ENCODE peak calls at places on chromosomes 12 and 14, in nine cellular contexts. R is fibroblast of lung, O is endothelial cell, C is Panc1, V is neural progenitor cell, S is left ventricle myocardium inferior, W is epithelial cell of esophagus, A is MM.1S, N is progenitor cell of endocrine pancreas. Y is an unnamed sample.

GRCh38 chr12:6551496-6552139 is 4.2 kb downstream of the IFFO1 start:
- DNase-seq in R (peak), O (no peak), C (no peak), V (no peak), S (peak), W (peak), A (no peak), N (no peak), Y (no peak)

GRCh38 chr14:93903342-93904184 is 23.6 kb upstream of the FAM181A start:
- DNase-seq in R (no peak), O (peak), C (no peak), V (peak), S (no peak), W (peak), A (no peak), N (no peak), Y (peak)

GRCh38 chr14:57657487-57657886 is 163.8 kb upstream of the CCDC198 start:
- DNase-seq in R (peak), O (no peak), C (no peak), V (no peak), S (no peak), W (peak), A (no peak), N (no peak), Y (no peak)

GRCh38 chr12:62265511-62265910 is 5.3 kb downstream of the USP15 start:
- DNase-seq in R (no peak), O (no peak), C (no peak), V (no peak), S (no peak), W (no peak), A (no peak), N (no peak), Y (no peak)

GRCh38 chr12:29700761-29701481 is 82.8 kb downstream of the TMTC1 start:
- DNase-seq in R (peak), O (no peak), C (no peak), V (no peak), S (no peak), W (no peak), A (no peak), N (no peak), Y (no peak)

GRCh38 chr14:59274991-59275391 is 86.5 kb downstream of the DAAM1 start:
- DNase-seq in R (peak), O (no peak), C (no peak), V (peak), S (peak), W (peak), A (no peak), N (no peak), Y (no peak)

GRCh38 chr14:76918751-76919421 is 92.7 kb downstream of the LRRC74A start:
- DNase-seq in R (peak), O (peak), C (peak), V (peak), S (peak), W (peak), A (no peak), N (no peak), Y (no peak)

GRCh38 chr12:28704477-28705169 is 444.5 kb upstream of the FAR2 start:
- DNase-seq in R (peak), O (no peak), C (no peak), V (no peak), S (no peak), W (no peak), A (no peak), N (no peak), Y (no peak)

GRCh38 chr12:60977966-60978365 is 1282.2 kb upstream of the USP15 start:
- DNase-seq in R (no peak), O (no peak), C (no peak), V (peak), S (no peak), W (peak), A (no peak), N (no peak), Y (no peak)

GRCh38 chr12:90945070-90945649 is 9.8 kb downstream of the CCER1 start:
- DNase-seq in R (peak), O (no peak), C (no peak), V (peak), S (no peak), W (peak), A (peak), N (no peak), Y (no peak)

GRCh38 chr14:49896956-49897355 is 4.1 kb downstream of the ARF6 start:
- DNase-seq in R (no peak), O (no peak), C (no peak), V (no peak), S (no peak), W (no peak), A (no peak), N (no peak), Y (no peak)

GRCh38 chr14:95460647-95461478 is 55.6 kb downstream of the SYNE3 start:
- DNase-seq in R (peak), O (peak), C (no peak), V (peak), S (no peak), W (peak), A (no peak), N (no peak), Y (no peak)

GRCh38 chr12:29316772-29317171 is 64.2 kb downstream of the ERGIC2 start:
- DNase-seq in R (peak), O (no peak), C (no peak), V (peak), S (peak), W (peak), A (no peak), N (no peak), Y (no peak)

GRCh38 chr14:87332001-87332400 is 661.0 kb downstream of the GALC start:
- DNase-seq in R (peak), O (no peak), C (no peak), V (no peak), S (no peak), W (peak), A (no peak), N (no peak), Y (no peak)

GRCh38 chr12:33438025-33438772 is 1.4 kb downstream of the SYT10 start:
- DNase-seq in R (no peak), O (no peak), C (no peak), V (peak), S (no peak), W (no peak), A (no peak), N (no peak), Y (no peak)

GRCh38 chr12:15863258-15863835 is 18.8 kb upstream of the STRAP start:
- DNase-seq in R (no peak), O (no peak), C (no peak), V (peak), S (no peak), W (no peak), A (no peak), N (no peak), Y (no peak)

GRCh38 chr12:105445261-105446015 is 114.9 kb downstream of the C12orf75 start:
- DNase-seq in R (peak), O (no peak), C (no peak), V (peak), S (no peak), W (peak), A (no peak), N (no peak), Y (no peak)

GRCh38 chr12:27554421-27555186 is 30.6 kb downstream of the PPFIBP1 start:
- DNase-seq in R (peak), O (no peak), C (no peak), V (no peak), S (peak), W (peak), A (no peak), N (no peak), Y (no peak)

GRCh38 chr14:101735453-101735852 is 26.1 kb upstream of the PPP2R5C start:
- DNase-seq in R (no peak), O (no peak), C (no peak), V (no peak), S (no peak), W (no peak), A (no peak), N (no peak), Y (no peak)

GRCh38 chr12:122963928-122964240 is 2.4 kb downstream of the ABCB9 start:
- DNase-seq in R (peak), O (no peak), C (no peak), V (no peak), S (peak), W (no peak), A (no peak), N (no peak), Y (no peak)

GRCh38 chr12:117686911-117687377 is 281.8 kb downstream of the KSR2 start:
- DNase-seq in R (peak), O (no peak), C (peak), V (no peak), S (no peak), W (no peak), A (no peak), N (no peak), Y (no peak)

GRCh38 chr12:89721291-89721987 is 12.8 kb upstream of the ATP2B1 start:
- DNase-seq in R (no peak), O (no peak), C (no peak), V (no peak), S (no peak), W (peak), A (no peak), N (no peak), Y (no peak)

GRCh38 chr14:31835049-31835448 is 242.1 kb upstream of the ARHGAP5 start:
- DNase-seq in R (no peak), O (no peak), C (no peak), V (no peak), S (no peak), W (peak), A (no peak), N (no peak), Y (no peak)

GRCh38 chr12:25549120-25549519 is 4.0 kb downstream of the LMNTD1 start:
- DNase-seq in R (no peak), O (no peak), C (no peak), V (no peak), S (no peak), W (no peak), A (no peak), N (no peak), Y (no peak)

GRCh38 chr12:101698782-101699347 is 1.4 kb downstream of the CHPT1 start:
- DNase-seq in R (peak), O (no peak), C (no peak), V (no peak), S (no peak), W (no peak), A (no peak), N (no peak), Y (no peak)

GRCh38 chr14:23938823-23939222 is 14.7 kb upstream of the DHRS4 start:
- DNase-seq in R (no peak), O (no peak), C (no peak), V (no peak), S (no peak), W (no peak), A (no peak), N (no peak), Y (no peak)

GRCh38 chr12:29234965-29235364 is 85.9 kb downstream of the FAR2 start:
- DNase-seq in R (peak), O (no peak), C (no peak), V (no peak), S (no peak), W (peak), A (no peak), N (no peak), Y (no peak)

GRCh38 chr14:30553311-30553989 is 5.5 kb upstream of the G2E3 start:
- DNase-seq in R (peak), O (no peak), C (no peak), V (no peak), S (no peak), W (peak), A (no peak), N (no peak), Y (no peak)

GRCh38 chr12:78396538-78396937 is 468.0 kb upstream of the SYT1 start:
- DNase-seq in R (no peak), O (no peak), C (no peak), V (no peak), S (no peak), W (no peak), A (no peak), N (no peak), Y (no peak)

GRCh38 chr14:96274122-96274910 is 18.3 kb downstream of the BDKRB1 start:
- DNase-seq in R (peak), O (no peak), C (no peak), V (no peak), S (no peak), W (no peak), A (no peak), N (no peak), Y (no peak)

GRCh38 chr12:110104188-110104969 is 19.8 kb upstream of the IFT81 start:
- DNase-seq in R (no peak), O (no peak), C (no peak), V (no peak), S (no peak), W (no peak), A (no peak), N (no peak), Y (no peak)

GRCh38 chr14:55306938-55307589 is 35.8 kb downstream of the FBXO34 start:
- DNase-seq in R (peak), O (no peak), C (no peak), V (peak), S (no peak), W (no peak), A (no peak), N (no peak), Y (no peak)

GRCh38 chr12:118747771-118748170 is 233.6 kb upstream of the SRRM4 start:
- DNase-seq in R (no peak), O (no peak), C (no peak), V (no peak), S (no peak), W (no peak), A (no peak), N (no peak), Y (no peak)

GRCh38 chr12:475286-475685 is 15.5 kb downstream of the B4GALNT3 start:
- DNase-seq in R (no peak), O (no peak), C (no peak), V (no peak), S (no peak), W (no peak), A (no peak), N (no peak), Y (no peak)

GRCh38 chr12:47080725-47081502 is 1.2 kb upstream of the AMIGO2 start:
- DNase-seq in R (peak), O (peak), C (no peak), V (peak), S (peak), W (peak), A (no peak), N (no peak), Y (no peak)

GRCh38 chr12:123396543-123396942 is 12.6 kb downstream of the KMT5A start:
- DNase-seq in R (no peak), O (no peak), C (no peak), V (no peak), S (no peak), W (no peak), A (no peak), N (no peak), Y (no peak)

GRCh38 chr12:105221588-105222325 is 14.2 kb downstream of the APPL2 start:
- DNase-seq in R (no peak), O (no peak), C (no peak), V (no peak), S (no peak), W (no peak), A (no peak), N (no peak), Y (no peak)

GRCh38 chr12:8948711-8949524 is 527 bp downstream of the M6PR start:
- DNase-seq in R (peak), O (peak), C (no peak), V (peak), S (no peak), W (peak), A (peak), N (no peak), Y (no peak)

GRCh38 chr12:8949525-8950286 is at the start of gene M6PR:
- DNase-seq in R (peak), O (peak), C (peak), V (peak), S (peak), W (peak), A (peak), N (peak), Y (peak)

GRCh38 chr12:8950287-8950574 is 786 bp upstream of the M6PR start:
- DNase-seq in R (no peak), O (no peak), C (no peak), V (no peak), S (no peak), W (no peak), A (no peak), N (no peak), Y (no peak)

GRCh38 chr12:8951744-8952143 is 2.3 kb upstream of the M6PR start:
- DNase-seq in R (no peak), O (no peak), C (no peak), V (no peak), S (no peak), W (no peak), A (no peak), N (no peak), Y (no peak)

DNA sequence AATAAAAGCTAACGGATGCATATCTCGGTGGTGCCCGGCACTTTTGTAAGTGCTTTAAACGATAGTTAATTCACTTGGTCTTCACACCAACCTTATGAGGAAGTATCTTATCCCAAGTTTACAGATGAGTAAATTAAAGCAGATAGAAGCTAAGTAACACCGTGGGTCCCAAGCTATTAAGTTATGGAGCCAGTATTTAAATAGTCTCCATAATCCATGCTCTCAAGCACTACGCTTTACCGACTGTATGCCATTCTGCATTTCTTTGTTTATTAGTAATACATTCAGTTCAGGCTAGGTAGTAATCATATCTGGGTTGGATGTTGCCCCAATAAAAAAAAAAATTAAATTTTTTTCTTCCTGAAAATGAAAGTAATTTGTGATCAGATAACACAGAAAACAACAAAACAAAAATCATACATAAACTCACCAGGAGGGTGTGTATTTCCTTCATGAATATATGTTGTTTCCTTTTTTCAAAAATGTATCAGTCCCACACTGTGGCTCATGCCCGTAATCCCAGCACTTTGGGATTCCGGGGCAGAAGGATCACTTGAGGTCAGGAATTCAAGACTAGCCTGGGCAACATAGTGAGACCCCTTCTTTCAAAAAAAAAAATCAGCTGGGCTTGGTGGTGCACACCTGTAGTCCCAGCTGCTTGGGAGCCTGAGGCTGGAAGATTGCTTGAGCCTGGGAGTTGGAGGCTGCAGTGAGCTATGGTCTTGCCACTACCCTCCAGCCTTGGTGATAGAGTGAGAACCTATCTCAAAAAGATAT is 1.4 kb upstream of the M6PR start:
- DNase-seq in R (no peak), O (no peak), C (no peak), V (no peak), S (no peak), W (no peak), A (peak), N (no peak), Y (no peak)
- TF ChIP-seq CTCF in R (no peak), O (no peak), C (no peak), V (no peak), S (no peak), W (no peak), A (peak), N (no peak), Y (peak)

GRCh38 chr14:65832431-65833253 is 420.1 kb downstream of the FUT8 start:
- DNase-seq in R (peak), O (peak), C (no peak), V (peak), S (no peak), W (no peak), A (no peak), N (no peak), Y (no peak)
- TF ChIP-seq CTCF in R (peak), O (peak), C (peak), V (peak), S (no peak), W (no peak), A (peak), N (peak), Y (peak)

DNA sequence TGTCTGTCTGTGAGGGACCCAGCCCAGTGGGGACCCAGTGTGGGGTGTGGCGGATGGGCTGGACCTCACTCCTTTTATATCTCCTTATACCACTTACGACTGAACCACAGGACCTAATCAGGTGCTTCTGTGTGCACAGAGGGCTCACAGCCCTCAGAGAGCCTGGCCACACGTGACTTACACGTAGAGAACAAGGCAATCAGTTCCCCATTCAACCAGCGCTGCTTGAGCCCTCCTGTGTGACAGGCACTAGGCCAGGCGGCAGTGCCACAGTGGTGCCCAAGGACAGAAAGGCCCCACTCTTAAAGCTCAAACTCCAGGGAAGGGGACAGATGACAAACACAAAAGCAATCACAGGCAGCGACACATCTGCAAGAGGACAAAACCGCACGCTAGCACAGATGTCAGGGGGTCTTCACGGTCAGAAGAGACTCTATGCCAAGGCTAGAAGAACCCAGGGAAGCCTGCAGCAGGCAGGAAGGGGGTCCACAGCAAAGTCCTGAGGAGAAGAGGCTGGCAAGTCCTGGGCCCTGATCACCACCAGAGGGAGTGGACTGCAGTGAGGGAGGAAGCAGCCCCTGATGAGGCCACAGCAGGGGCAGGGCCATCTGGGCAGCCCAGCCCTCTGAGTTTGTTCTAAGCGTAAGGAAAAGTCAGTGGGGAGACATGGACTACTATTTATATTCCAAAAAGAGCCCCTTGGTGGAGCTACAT is 39.3 kb downstream of the SETD3 start:
- DNase-seq in R (no peak), O (peak), C (no peak), V (peak), S (no peak), W (no peak), A (no peak), N (no peak), Y (no peak)
- TF ChIP-seq CTCF in R (no peak), O (peak), C (peak), V (peak), S (no peak), W (peak), A (no peak), N (peak), Y (peak)

DNA sequence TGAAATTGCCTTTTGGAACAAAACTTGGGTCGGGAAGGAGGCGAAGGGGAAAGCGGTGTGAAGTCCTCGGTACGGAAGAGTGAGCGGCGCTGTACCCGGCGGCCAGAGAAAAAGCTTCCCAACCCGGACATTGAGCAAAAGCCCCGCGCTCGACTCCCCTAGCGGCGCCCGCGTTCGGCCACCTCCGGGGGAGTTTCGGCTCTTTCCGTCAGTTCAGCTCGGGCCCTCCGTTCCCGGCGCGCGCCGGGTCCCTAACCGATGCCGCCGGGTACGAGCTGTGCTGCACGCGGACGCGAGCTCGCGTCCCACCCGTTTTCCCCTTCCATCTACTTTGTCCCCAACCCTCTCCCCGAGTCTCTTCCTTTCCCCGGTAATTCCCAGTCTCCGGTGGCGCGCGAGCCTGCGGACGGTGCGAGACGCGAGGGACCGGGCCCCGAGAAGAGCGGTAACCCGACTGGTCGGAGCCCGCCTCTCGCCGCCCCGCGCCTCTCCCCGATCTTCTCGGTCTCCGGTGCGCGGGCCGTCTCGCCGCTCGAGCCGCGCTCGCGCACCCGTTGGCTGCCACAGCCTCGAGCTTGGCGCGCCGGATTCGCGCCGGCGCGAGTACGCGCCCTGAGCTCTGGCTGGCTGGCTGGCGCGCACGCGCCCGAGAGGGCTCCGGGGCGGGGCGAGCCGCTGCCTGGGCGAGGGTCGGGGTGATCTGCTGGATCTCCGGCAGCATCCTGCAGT is 446 bp upstream of the SPATS2 start:
- DNase-seq in R (peak), O (peak), C (no peak), V (peak), S (peak), W (peak), A (peak), N (peak), Y (peak)
- TF ChIP-seq CTCF in R (peak), O (no peak), C (peak), V (peak), S (peak), W (peak), A (peak), N (peak), Y (peak)